ENCODE peak calls at places on chromosomes 7 and 10, in eight cellular contexts. One of them, this sample, is unnamed.

GRCh38 chr7:158094046-158094445 is 493.6 kb downstream of the PTPRN2 start:
- DNase-seq in osteocyte: peak; percentile 76
- DNase-seq in right atrium auricular region: no peak
- DNase-seq in adipocyte: no peak
- DNase-seq in ACHN: no peak
- DNase-seq in HTR-8/SVneo: no peak
- DNase-seq in non-pigmented ciliary epithelial cell: no peak
- DNase-seq in NCI-H1092: no peak
- DNase-seq in this sample: no peak

GRCh38 chr10:131997366-131998049 is 15.8 kb upstream of the BNIP3 start:
- DNase-seq in osteocyte: no peak
- DNase-seq in right atrium auricular region: peak; percentile 95
- DNase-seq in adipocyte: peak; percentile 98
- DNase-seq in ACHN: no peak
- DNase-seq in HTR-8/SVneo: peak; percentile 19
- DNase-seq in non-pigmented ciliary epithelial cell: peak; percentile 51
- DNase-seq in NCI-H1092: no peak
- DNase-seq in this sample: no peak

GRCh38 chr7:34430456-34430855 is 227.6 kb upstream of the NPSR1 start:
- DNase-seq in osteocyte: no peak
- DNase-seq in right atrium auricular region: no peak
- DNase-seq in adipocyte: peak; percentile 82
- DNase-seq in ACHN: peak; percentile 49
- DNase-seq in HTR-8/SVneo: peak; percentile 23
- DNase-seq in non-pigmented ciliary epithelial cell: peak; percentile 2
- DNase-seq in NCI-H1092: peak; percentile 8
- DNase-seq in this sample: no peak

GRCh38 chr10:8691498-8692017 is 637.1 kb downstream of the GATA3 start:
- DNase-seq in osteocyte: no peak
- DNase-seq in right atrium auricular region: no peak
- DNase-seq in adipocyte: no peak
- DNase-seq in ACHN: no peak
- DNase-seq in HTR-8/SVneo: no peak
- DNase-seq in non-pigmented ciliary epithelial cell: no peak
- DNase-seq in NCI-H1092: no peak
- DNase-seq in this sample: no peak

GRCh38 chr10:12389154-12389734 is 39.9 kb downstream of the CAMK1D start:
- DNase-seq in osteocyte: no peak
- DNase-seq in right atrium auricular region: peak; percentile 69
- DNase-seq in adipocyte: no peak
- DNase-seq in ACHN: no peak
- DNase-seq in HTR-8/SVneo: no peak
- DNase-seq in non-pigmented ciliary epithelial cell: no peak
- DNase-seq in NCI-H1092: peak; percentile 29
- DNase-seq in this sample: no peak

GRCh38 chr10:89793649-89794254 is 92.4 kb downstream of the KIF20B start:
- DNase-seq in osteocyte: no peak
- DNase-seq in right atrium auricular region: no peak
- DNase-seq in adipocyte: peak; percentile 90
- DNase-seq in ACHN: peak; percentile 74
- DNase-seq in HTR-8/SVneo: peak; percentile 57
- DNase-seq in non-pigmented ciliary epithelial cell: peak; percentile 41
- DNase-seq in NCI-H1092: peak; percentile 48
- DNase-seq in this sample: peak; percentile 7

GRCh38 chr10:102644646-102645387 is 538 bp downstream of the TRIM8 start:
- DNase-seq in osteocyte: peak; percentile 90
- DNase-seq in right atrium auricular region: peak; percentile 83
- DNase-seq in adipocyte: peak; percentile 83
- DNase-seq in ACHN: peak; percentile 82
- DNase-seq in HTR-8/SVneo: no peak
- DNase-seq in non-pigmented ciliary epithelial cell: no peak
- DNase-seq in NCI-H1092: peak; percentile 76
- DNase-seq in this sample: no peak

GRCh38 chr10:97584060-97584797 is at the start of gene HOGA1:
- DNase-seq in osteocyte: no peak
- DNase-seq in right atrium auricular region: peak; percentile 90
- DNase-seq in adipocyte: no peak
- DNase-seq in ACHN: peak; percentile 99
- DNase-seq in HTR-8/SVneo: peak; percentile 94
- DNase-seq in non-pigmented ciliary epithelial cell: no peak
- DNase-seq in NCI-H1092: no peak
- DNase-seq in this sample: peak; percentile 47

GRCh38 chr10:79241990-79242619 is 105.2 kb upstream of the PPIF start:
- DNase-seq in osteocyte: no peak
- DNase-seq in right atrium auricular region: peak; percentile 84
- DNase-seq in adipocyte: peak; percentile 74
- DNase-seq in ACHN: no peak
- DNase-seq in HTR-8/SVneo: peak; percentile 83
- DNase-seq in non-pigmented ciliary epithelial cell: no peak
- DNase-seq in NCI-H1092: peak; percentile 22
- DNase-seq in this sample: no peak

GRCh38 chr7:20778063-20778721 is 8.5 kb downstream of the SP8 start:
- DNase-seq in osteocyte: no peak
- DNase-seq in right atrium auricular region: no peak
- DNase-seq in adipocyte: peak; percentile 64
- DNase-seq in ACHN: peak; percentile 65
- DNase-seq in HTR-8/SVneo: no peak
- DNase-seq in non-pigmented ciliary epithelial cell: no peak
- DNase-seq in NCI-H1092: no peak
- DNase-seq in this sample: no peak

GRCh38 chr10:97921581-97922377 is 72.1 kb downstream of the GOLGA7B start:
- DNase-seq in osteocyte: no peak
- DNase-seq in right atrium auricular region: no peak
- DNase-seq in adipocyte: no peak
- DNase-seq in ACHN: no peak
- DNase-seq in HTR-8/SVneo: no peak
- DNase-seq in non-pigmented ciliary epithelial cell: no peak
- DNase-seq in NCI-H1092: peak; percentile 44
- DNase-seq in this sample: no peak

GRCh38 chr7:151409555-151410404 is at the start of gene WDR86:
- DNase-seq in osteocyte: no peak
- DNase-seq in right atrium auricular region: no peak
- DNase-seq in adipocyte: peak; percentile 20
- DNase-seq in ACHN: no peak
- DNase-seq in HTR-8/SVneo: no peak
- DNase-seq in non-pigmented ciliary epithelial cell: no peak
- DNase-seq in NCI-H1092: no peak
- DNase-seq in this sample: no peak

GRCh38 chr7:158694650-158695049 is 10.0 kb downstream of the NCAPG2 start:
- DNase-seq in osteocyte: no peak
- DNase-seq in right atrium auricular region: no peak
- DNase-seq in adipocyte: no peak
- DNase-seq in ACHN: no peak
- DNase-seq in HTR-8/SVneo: no peak
- DNase-seq in non-pigmented ciliary epithelial cell: no peak
- DNase-seq in NCI-H1092: no peak
- DNase-seq in this sample: no peak

GRCh38 chr7:88337556-88337955 is 30.9 kb upstream of the STEAP4 start:
- DNase-seq in osteocyte: no peak
- DNase-seq in right atrium auricular region: no peak
- DNase-seq in adipocyte: no peak
- DNase-seq in ACHN: peak; percentile 68
- DNase-seq in HTR-8/SVneo: no peak
- DNase-seq in non-pigmented ciliary epithelial cell: peak; percentile 30
- DNase-seq in NCI-H1092: no peak
- DNase-seq in this sample: peak; percentile 46

GRCh38 chr10:89215511-89215910 is 8.4 kb upstream of the CH25H start:
- DNase-seq in osteocyte: no peak
- DNase-seq in right atrium auricular region: no peak
- DNase-seq in adipocyte: peak; percentile 39
- DNase-seq in ACHN: no peak
- DNase-seq in HTR-8/SVneo: no peak
- DNase-seq in non-pigmented ciliary epithelial cell: no peak
- DNase-seq in NCI-H1092: no peak
- DNase-seq in this sample: no peak

GRCh38 chr7:135100856-135101255 is 47.0 kb upstream of the TMEM140 start:
- DNase-seq in osteocyte: no peak
- DNase-seq in right atrium auricular region: no peak
- DNase-seq in adipocyte: peak; percentile 65
- DNase-seq in ACHN: no peak
- DNase-seq in HTR-8/SVneo: no peak
- DNase-seq in non-pigmented ciliary epithelial cell: no peak
- DNase-seq in NCI-H1092: no peak
- DNase-seq in this sample: peak; percentile 4

GRCh38 chr7:36620166-36620708 is 104.1 kb downstream of the AOAH start:
- DNase-seq in osteocyte: no peak
- DNase-seq in right atrium auricular region: no peak
- DNase-seq in adipocyte: no peak
- DNase-seq in ACHN: no peak
- DNase-seq in HTR-8/SVneo: no peak
- DNase-seq in non-pigmented ciliary epithelial cell: no peak
- DNase-seq in NCI-H1092: no peak
- DNase-seq in this sample: no peak

GRCh38 chr7:122881324-122881723 is 4.9 kb downstream of the CADPS2 start:
- DNase-seq in osteocyte: no peak
- DNase-seq in right atrium auricular region: no peak
- DNase-seq in adipocyte: no peak
- DNase-seq in ACHN: peak; percentile 31
- DNase-seq in HTR-8/SVneo: no peak
- DNase-seq in non-pigmented ciliary epithelial cell: no peak
- DNase-seq in NCI-H1092: no peak
- DNase-seq in this sample: no peak

GRCh38 chr7:27095050-27095896 is 527 bp downstream of the HOXA1 start:
- DNase-seq in osteocyte: no peak
- DNase-seq in right atrium auricular region: no peak
- DNase-seq in adipocyte: no peak
- DNase-seq in ACHN: no peak
- DNase-seq in HTR-8/SVneo: no peak
- DNase-seq in non-pigmented ciliary epithelial cell: no peak
- DNase-seq in NCI-H1092: no peak
- DNase-seq in this sample: no peak

This sample was measured in HS-27A.